ENCODE peak calls at places on chromosomes 12 and 14, in seven cellular contexts. W, B, A, R, N, Z and Q are unnamed samples.

GRCh38 chr12:93127582-93128331 is 198.7 kb upstream of the EEA1 start:
- DNase-seq in R (no peak), N (no peak), W (peak), B (peak), Z (no peak), A (no peak), Q (peak)

GRCh38 chr14:104137297-104138097 is 890 bp upstream of the KIF26A start:
- DNase-seq in R (peak), B (no peak), W (peak), Z (peak), N (peak), A (peak), Q (peak)

GRCh38 chr14:101845896-101846295 is 84.4 kb downstream of the PPP2R5C start:
- DNase-seq in R (no peak), N (peak), W (no peak), B (no peak), Z (no peak), A (no peak), Q (no peak)

GRCh38 chr14:104201063-104201462 is 62.7 kb downstream of the KIF26A start:
- DNase-seq in W (no peak), Z (no peak), B (peak), R (no peak), N (no peak), A (no peak), Q (peak)

GRCh38 chr12:1937481-1938224 is 19.2 kb upstream of the CACNA2D4 start:
- DNase-seq in A (no peak), B (no peak), Z (no peak), R (no peak), N (peak), W (no peak), Q (no peak)

GRCh38 chr12:89353188-89353822 is 1.0 kb upstream of the DUSP6 start:
- DNase-seq in Z (no peak), N (peak), B (no peak), A (peak), R (peak), W (peak), Q (peak)

GRCh38 chr14:101254805-101255764 is 306.2 kb upstream of the DIO3 start:
- DNase-seq in B (no peak), N (no peak), R (no peak), W (no peak), A (no peak), Z (no peak), Q (no peak)

GRCh38 chr12:68250454-68250853 is 3.0 kb downstream of the IL22 start:
- DNase-seq in Z (no peak), N (no peak), B (no peak), R (no peak), A (no peak), W (no peak), Q (no peak)

GRCh38 chr12:127336416-127336815 is 930.6 kb upstream of the TMEM132C start:
- DNase-seq in R (no peak), Z (no peak), W (no peak), B (no peak), N (no peak), A (no peak), Q (no peak)

GRCh38 chr14:61153436-61153835 is 127.7 kb downstream of the TMEM30B start:
- DNase-seq in R (no peak), W (no peak), N (no peak), B (no peak), A (no peak), Z (no peak), Q (no peak)

GRCh38 chr12:2273751-2274150 is 221.0 kb downstream of the CACNA1C start:
- DNase-seq in Z (no peak), W (no peak), B (no peak), A (no peak), N (no peak), R (no peak), Q (no peak)

GRCh38 chr14:77344597-77344996 is 23.8 kb downstream of the GSTZ1 start:
- DNase-seq in A (no peak), Z (no peak), W (no peak), B (no peak), R (no peak), N (no peak), Q (no peak)

GRCh38 chr12:119749666-119750065 is 81.7 kb downstream of the PRKAB1 start:
- DNase-seq in R (no peak), Z (no peak), N (no peak), B (no peak), W (no peak), A (no peak), Q (no peak)

GRCh38 chr14:61549425-61549824 is 145.9 kb upstream of the HIF1A start:
- DNase-seq in R (no peak), Z (no peak), N (no peak), W (no peak), B (no peak), A (no peak), Q (no peak)

GRCh38 chr12:77847665-77848431 is 17.2 kb downstream of the NAV3 start:
- DNase-seq in B (no peak), A (peak), R (no peak), W (no peak), Z (no peak), N (no peak), Q (peak)